ENCODE peak calls at places on chromosomes 6 and 20, in nine cellular contexts. H is ovary, M is PC-3, C is hepatocyte, A is thyroid gland, Q is tibial nerve, O is AG04450, T is uterus, E is esophagus muscularis mucosa. Z is an unnamed sample.

GRCh38 chr20:54622338-54623280 is 147.2 kb downstream of the DOK5 start:
- DNase-seq in H (no peak), M (no peak), C (no peak), A (no peak), Q (no peak), O (no peak), T (no peak), E (no peak), Z (no peak)

GRCh38 chr20:15011631-15012030 is 674.2 kb upstream of the FLRT3 start:
- DNase-seq in H (no peak), M (no peak), C (no peak), A (no peak), Q (no peak), O (no peak), T (no peak), E (no peak), Z (no peak)

GRCh38 chr20:16078172-16078898 is 494.9 kb downstream of the KIF16B start:
- DNase-seq in H (no peak), M (no peak), C (no peak), A (no peak), Q (no peak), O (no peak), T (no peak), E (no peak), Z (no peak)

GRCh38 chr6:68634503-68635411 is at the start of gene ADGRB3:
- DNase-seq in H (peak; percentile 87), M (peak; percentile 51), C (peak; percentile 92), A (peak; percentile 77), Q (peak; percentile 67), O (no peak), T (peak; percentile 85), E (peak; percentile 94), Z (peak; percentile 85)

GRCh38 chr20:32652739-32653526 is 20.8 kb downstream of the C20orf203 start:
- DNase-seq in H (peak; percentile 85), M (peak; percentile 87), C (peak; percentile 93), A (peak; percentile 81), Q (peak; percentile 64), O (peak; percentile 42), T (peak; percentile 68), E (peak; percentile 95), Z (peak; percentile 85)

GRCh38 chr20:41499961-41500725 is 118.0 kb downstream of the CHD6 start:
- DNase-seq in H (no peak), M (no peak), C (no peak), A (no peak), Q (no peak), O (no peak), T (no peak), E (no peak), Z (no peak)

GRCh38 chr6:119602215-119603178 is 252.9 kb upstream of the MAN1A1 start:
- DNase-seq in H (no peak), M (peak; percentile 55), C (no peak), A (no peak), Q (no peak), O (no peak), T (no peak), E (no peak), Z (no peak)

GRCh38 chr20:8735674-8736073 is 333.2 kb upstream of the PLCB4 start:
- DNase-seq in H (no peak), M (no peak), C (no peak), A (no peak), Q (no peak), O (no peak), T (no peak), E (no peak), Z (no peak)

GRCh38 chr6:138086573-138087196 is 20.5 kb downstream of the PERP start:
- DNase-seq in H (no peak), M (peak; percentile 75), C (peak; percentile 66), A (no peak), Q (no peak), O (peak; percentile 53), T (no peak), E (no peak), Z (no peak)

GRCh38 chr6:13814938-13815575 is 700 bp upstream of the MCUR1 start:
- DNase-seq in H (no peak), M (peak; percentile 33), C (no peak), A (no peak), Q (no peak), O (no peak), T (no peak), E (no peak), Z (no peak)

GRCh38 chr6:144131248-144131709 is 19.0 kb upstream of the STX11 start:
- DNase-seq in H (no peak), M (peak; percentile 93), C (no peak), A (no peak), Q (no peak), O (no peak), T (no peak), E (no peak), Z (no peak)

GRCh38 chr6:26105842-26106241 is 18.6 kb downstream of the HFE start:
- DNase-seq in H (no peak), M (peak; percentile 68), C (no peak), A (no peak), Q (no peak), O (no peak), T (no peak), E (no peak), Z (no peak)

GRCh38 chr6:9593566-9593965 is 821.3 kb downstream of the TFAP2A start:
- DNase-seq in H (no peak), M (peak; percentile 17), C (no peak), A (no peak), Q (no peak), O (no peak), T (no peak), E (no peak), Z (no peak)

GRCh38 chr20:53901064-53901463 is 169.3 kb downstream of the BCAS1 start:
- DNase-seq in H (no peak), M (no peak), C (peak; percentile 44), A (no peak), Q (no peak), O (no peak), T (no peak), E (no peak), Z (no peak)

GRCh38 chr6:135180458-135181332 is at the start of gene MYB:
- DNase-seq in H (peak; percentile 52), M (peak; percentile 75), C (peak; percentile 79), A (peak; percentile 49), Q (no peak), O (no peak), T (no peak), E (no peak), Z (no peak)

GRCh38 chr6:111982681-111983080 is 71.2 kb upstream of the CCN6 start:
- DNase-seq in H (no peak), M (peak; percentile 60), C (no peak), A (no peak), Q (no peak), O (no peak), T (no peak), E (no peak), Z (no peak)

GRCh38 chr6:14453712-14454466 is 336.3 kb downstream of the CD83 start:
- DNase-seq in H (no peak), M (no peak), C (no peak), A (no peak), Q (no peak), O (no peak), T (no peak), E (no peak), Z (no peak)

GRCh38 chr6:118495639-118496296 is 52.3 kb upstream of the PLN start:
- DNase-seq in H (no peak), M (peak; percentile 21), C (no peak), A (no peak), Q (no peak), O (peak; percentile 2), T (no peak), E (no peak), Z (no peak)

GRCh38 chr6:36735110-36735971 is 37.7 kb downstream of the RAB44 start:
- DNase-seq in H (peak; percentile 77), M (peak; percentile 59), C (peak; percentile 68), A (peak; percentile 74), Q (peak; percentile 73), O (peak; percentile 63), T (peak; percentile 82), E (peak; percentile 96), Z (peak; percentile 55)
- TF ChIP-seq CTCF in H (no peak), M (no peak), C (no peak), A (no peak), Q (no peak), O (peak; percentile 22), T (no peak), E (peak; percentile 29), Z (no peak)

DNA sequence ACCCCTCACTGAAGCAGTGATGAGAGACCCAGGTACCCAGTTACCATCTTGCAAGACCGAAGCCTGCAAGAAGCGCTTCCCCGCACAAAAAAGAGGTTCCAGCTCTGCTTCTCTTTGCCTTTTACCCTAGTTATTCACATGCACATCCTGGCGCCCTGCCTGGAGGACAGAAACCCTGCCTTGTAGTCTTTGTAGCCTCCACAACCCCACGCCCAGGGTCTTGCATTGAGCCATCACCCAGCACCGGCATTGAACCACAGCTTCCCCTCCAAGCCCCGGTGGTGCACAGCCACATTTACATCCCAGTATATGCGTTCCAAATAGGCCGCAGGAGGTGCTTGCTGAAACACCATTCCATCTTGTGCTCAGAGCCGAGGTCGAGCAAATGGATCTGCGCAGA is 61.8 kb downstream of the GNAS-AS1 start:
- DNase-seq in H (no peak), M (no peak), C (no peak), A (no peak), Q (no peak), O (no peak), T (no peak), E (no peak), Z (no peak)
- H3K27me3 ChIP-seq in H (no peaks in the 10 kb centered on the region), M (peaks cover 87% of the 10 kb centered on the region), C (no peaks in the 10 kb centered on the region), A (no peaks in the 10 kb centered on the region), Q (no peaks in the 10 kb centered on the region), O (peaks cover 42% of the 10 kb centered on the region), T (no peaks in the 10 kb centered on the region), E (no peaks in the 10 kb centered on the region), Z (no peaks in the 10 kb centered on the region)

DNA sequence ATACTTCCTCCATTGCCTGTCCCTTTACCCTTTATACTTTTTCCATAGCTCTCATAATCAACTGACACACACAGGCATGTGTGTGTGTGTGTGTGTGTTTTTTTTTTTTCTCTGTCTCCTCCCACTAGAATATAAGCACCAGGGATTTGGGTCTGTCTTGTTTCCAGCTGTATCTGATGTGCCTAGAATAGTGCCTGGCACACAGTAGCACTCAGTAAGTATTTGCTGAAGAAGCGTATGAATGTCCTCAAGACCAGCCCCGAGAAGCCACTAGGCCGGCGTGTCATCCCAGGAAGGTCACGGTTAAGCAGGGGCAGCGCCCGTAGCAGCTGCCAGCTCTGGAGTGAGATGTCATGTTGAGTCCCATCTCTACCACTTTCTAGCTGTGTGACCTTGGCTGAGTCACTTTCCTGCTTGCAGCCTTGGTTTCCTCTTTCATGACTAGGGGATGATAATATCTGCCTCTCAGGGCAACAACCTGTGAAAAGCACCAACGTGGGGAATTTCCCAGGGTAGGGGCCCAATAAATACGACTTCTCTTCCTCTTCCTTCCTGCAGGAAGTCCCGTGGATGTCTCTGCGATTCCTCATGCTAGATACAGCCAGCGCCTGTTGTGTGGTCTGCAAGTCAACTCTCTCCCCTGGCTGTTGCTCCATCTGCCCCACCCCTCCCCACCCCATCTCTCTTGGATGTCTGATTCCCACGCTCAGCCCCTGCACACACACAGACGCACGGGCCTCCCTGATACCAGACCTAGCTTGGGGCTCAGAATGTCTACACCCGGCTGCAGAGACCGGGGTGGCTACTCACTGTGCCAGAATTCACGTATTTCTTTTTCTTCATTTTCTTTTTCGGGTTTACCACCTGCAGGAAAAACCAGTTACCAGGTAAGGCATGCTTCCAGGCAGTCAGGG is 58.1 kb downstream of the RAB44 start:
- DNase-seq in H (no peak), M (peak; percentile 85), C (no peak), A (no peak), Q (no peak), O (no peak), T (no peak), E (no peak), Z (no peak)
- H3K4me3 ChIP-seq in H (no peak overlapping the region), M (no peak overlapping the region), C (no peak overlapping the region), A (no peak overlapping the region), Q (no peak overlapping the region), O (no peak overlapping the region), T (no peak overlapping the region), E (no peak overlapping the region), Z (no peak overlapping the region)

GRCh38 chr20:45445805-45446562 is 23.6 kb upstream of the WFDC2 start:
- DNase-seq in H (no peak), M (peak; percentile 76), C (no peak), A (no peak), Q (no peak), O (no peak), T (no peak), E (no peak), Z (no peak)
- TF ChIP-seq CTCF in H (no peak), M (peak; percentile 82), C (peak; percentile 30), A (no peak), Q (peak; percentile 8), O (peak; percentile 62), T (no peak), E (peak; percentile 28), Z (no peak)